ENCODE peak calls at places on chromosomes 5 and 9, in four cellular contexts. B, U, O and G are unnamed samples.

GRCh38 chr9:128091144-128091543 is 23.1 kb downstream of the SLC25A25 start:
- DNase-seq in B (peak; percentile 62), U (no peak), O (peak; percentile 97), G (peak; percentile 91)

GRCh38 chr5:159330131-159330530 is at the start of gene IL12B:
- DNase-seq in B (no peak), O (no peak), U (no peak), G (no peak)

GRCh38 chr5:147830035-147830434 is 1.4 kb downstream of the SPINK1 start:
- DNase-seq in U (no peak), O (no peak), B (no peak), G (no peak)

GRCh38 chr5:125668904-125669303 is 754.3 kb upstream of the GRAMD2B start:
- DNase-seq in B (no peak), U (no peak), O (no peak), G (no peak)

GRCh38 chr9:95980262-95981125 is 105.0 kb downstream of the ERCC6L2 start:
- DNase-seq in U (no peak), B (no peak), O (no peak), G (no peak)

GRCh38 chr9:72271617-72272478 is 93.2 kb downstream of the ZFAND5 start:
- DNase-seq in B (no peak), O (no peak), U (no peak), G (no peak)

GRCh38 chr9:87267701-87268100 is 230.0 kb upstream of the DAPK1 start:
- DNase-seq in O (no peak), U (no peak), B (peak; percentile 54), G (peak; percentile 83)

GRCh38 chr5:142960309-142960696 is 190.1 kb downstream of the ARHGAP26 start:
- DNase-seq in U (no peak), O (no peak), B (no peak), G (no peak)

GRCh38 chr9:117494401-117495130 is 79.7 kb upstream of the ASTN2 start:
- DNase-seq in B (no peak), U (no peak), O (no peak), G (no peak)

GRCh38 chr5:80408475-80408875 is 611 bp downstream of the ZFYVE16 start:
- DNase-seq in U (peak; percentile 30), O (peak; percentile 63), B (peak; percentile 69), G (peak; percentile 88)

GRCh38 chr5:179266291-179267070 is 78.8 kb downstream of the ADAMTS2 start:
- DNase-seq in U (no peak), O (no peak), B (peak; percentile 20), G (peak; percentile 64)

GRCh38 chr9:125485471-125485870 is 221.5 kb downstream of the MAPKAP1 start:
- DNase-seq in O (no peak), U (no peak), B (no peak), G (no peak)

GRCh38 chr5:151138114-151138513 is 19.5 kb downstream of the ANXA6 start:
- DNase-seq in U (no peak), O (no peak), B (no peak), G (no peak)